ENCODE peak calls at places on chromosomes 3 and 15, in four cellular contexts. One of them, this sample, is unnamed.

GRCh38 chr3:159884661-159885402 is 103.8 kb upstream of the IL12A start:
- DNase-seq in lower lobe of right lung: no peak
- DNase-seq in K562: peak; percentile 18
- DNase-seq in sigmoid colon: no peak
- DNase-seq in this sample: no peak

GRCh38 chr15:27990411-27991338 is 108.4 kb downstream of the OCA2 start:
- DNase-seq in lower lobe of right lung: no peak
- DNase-seq in K562: no peak
- DNase-seq in sigmoid colon: no peak
- DNase-seq in this sample: no peak

GRCh38 chr15:91465696-91466095 is 365.6 kb downstream of the SV2B start:
- DNase-seq in K562: no peak
- DNase-seq in lower lobe of right lung: no peak
- DNase-seq in sigmoid colon: no peak
- DNase-seq in this sample: no peak

GRCh38 chr15:68798695-68799094 is 22.0 kb downstream of the ANP32A start:
- DNase-seq in lower lobe of right lung: no peak
- DNase-seq in K562: no peak
- DNase-seq in sigmoid colon: peak; percentile 37
- DNase-seq in this sample: no peak

GRCh38 chr3:31448035-31448881 is 84.5 kb upstream of the STT3B start:
- DNase-seq in lower lobe of right lung: peak; percentile 50
- DNase-seq in sigmoid colon: no peak
- DNase-seq in K562: no peak
- DNase-seq in this sample: no peak

GRCh38 chr15:64693134-64693533 is 82.3 kb downstream of the RBPMS2 start:
- DNase-seq in sigmoid colon: peak; percentile 88
- DNase-seq in lower lobe of right lung: no peak
- DNase-seq in K562: no peak
- DNase-seq in this sample: peak; percentile 82

GRCh38 chr15:45454825-45455224 is 67.7 kb downstream of the SLC30A4 start:
- DNase-seq in K562: no peak
- DNase-seq in sigmoid colon: peak; percentile 80
- DNase-seq in lower lobe of right lung: peak; percentile 88
- DNase-seq in this sample: peak; percentile 77

GRCh38 chr3:851098-851790 is 241.6 kb upstream of the CNTN6 start:
- DNase-seq in lower lobe of right lung: no peak
- DNase-seq in sigmoid colon: no peak
- DNase-seq in K562: no peak
- DNase-seq in this sample: no peak

GRCh38 chr3:139794469-139795265 is 116.9 kb upstream of the NMNAT3 start:
- DNase-seq in sigmoid colon: no peak
- DNase-seq in lower lobe of right lung: no peak
- DNase-seq in K562: no peak
- DNase-seq in this sample: no peak

GRCh38 chr3:140470962-140471361 is 206.9 kb upstream of the TRIM42 start:
- DNase-seq in K562: no peak
- DNase-seq in lower lobe of right lung: no peak
- DNase-seq in sigmoid colon: no peak
- DNase-seq in this sample: no peak

GRCh38 chr15:59329091-59329490 is 43.6 kb downstream of the MYO1E start:
- DNase-seq in sigmoid colon: no peak
- DNase-seq in K562: no peak
- DNase-seq in lower lobe of right lung: no peak
- DNase-seq in this sample: no peak

GRCh38 chr3:29426302-29427226 is 145.7 kb downstream of the RBMS3 start:
- DNase-seq in K562: no peak
- DNase-seq in lower lobe of right lung: no peak
- DNase-seq in sigmoid colon: no peak
- DNase-seq in this sample: no peak

GRCh38 chr3:78857494-78858111 is 910.2 kb downstream of the ROBO1 start:
- DNase-seq in lower lobe of right lung: no peak
- DNase-seq in sigmoid colon: no peak
- DNase-seq in K562: no peak
- DNase-seq in this sample: no peak

GRCh38 chr3:42632146-42632545 is 21.4 kb upstream of the ZBTB47 start:
- DNase-seq in sigmoid colon: no peak
- DNase-seq in lower lobe of right lung: no peak
- DNase-seq in K562: no peak
- DNase-seq in this sample: no peak

GRCh38 chr15:80780416-80781221 is 1.4 kb downstream of the CEMIP start:
- DNase-seq in lower lobe of right lung: peak; percentile 73
- DNase-seq in sigmoid colon: no peak
- DNase-seq in K562: peak; percentile 38
- DNase-seq in this sample: no peak

GRCh38 chr3:8529738-8530525 is 28.3 kb downstream of the LMCD1 start:
- DNase-seq in K562: no peak
- DNase-seq in lower lobe of right lung: no peak
- DNase-seq in sigmoid colon: no peak
- DNase-seq in this sample: no peak

GRCh38 chr3:10253731-10254130 is 5.5 kb downstream of the TATDN2 start:
- DNase-seq in lower lobe of right lung: no peak
- DNase-seq in K562: no peak
- DNase-seq in sigmoid colon: no peak
- DNase-seq in this sample: no peak

GRCh38 chr3:179258820-179259219 is 7.9 kb upstream of the KCNMB3 start:
- DNase-seq in K562: no peak
- DNase-seq in sigmoid colon: no peak
- DNase-seq in lower lobe of right lung: no peak
- DNase-seq in this sample: no peak

GRCh38 chr3:5517921-5518320 is 330.4 kb downstream of the EDEM1 start:
- DNase-seq in K562: no peak
- DNase-seq in lower lobe of right lung: no peak
- DNase-seq in sigmoid colon: no peak
- DNase-seq in this sample: no peak

GRCh38 chr15:58026051-58026450 is 39.5 kb downstream of the ALDH1A2 start:
- DNase-seq in K562: no peak
- DNase-seq in lower lobe of right lung: no peak
- DNase-seq in sigmoid colon: no peak
- DNase-seq in this sample: no peak

GRCh38 chr15:52787123-52787503 is 3.0 kb downstream of the ONECUT1 start:
- DNase-seq in K562: no peak
- DNase-seq in lower lobe of right lung: peak; percentile 35
- DNase-seq in sigmoid colon: no peak
- DNase-seq in this sample: no peak
- H3K4me1 ChIP-seq in K562: no peaks in the 10 kb centered on the region
- H3K4me1 ChIP-seq in lower lobe of right lung: peaks cover 34% of the 10 kb centered on the region
- H3K4me1 ChIP-seq in sigmoid colon: no peaks in the 10 kb centered on the region
- H3K4me1 ChIP-seq in this sample: peaks cover 36% of the 10 kb centered on the region

GRCh38 chr3:71453319-71453718 is 130.2 kb downstream of the FOXP1 start:
- DNase-seq in sigmoid colon: no peak
- DNase-seq in K562: no peak
- DNase-seq in lower lobe of right lung: no peak
- DNase-seq in this sample: no peak
- H3K4me3 ChIP-seq in sigmoid colon: no peak overlapping the region
- H3K4me3 ChIP-seq in K562: no peak overlapping the region
- H3K4me3 ChIP-seq in lower lobe of right lung: no peak overlapping the region
- H3K4me3 ChIP-seq in this sample: no peak overlapping the region

DNA sequence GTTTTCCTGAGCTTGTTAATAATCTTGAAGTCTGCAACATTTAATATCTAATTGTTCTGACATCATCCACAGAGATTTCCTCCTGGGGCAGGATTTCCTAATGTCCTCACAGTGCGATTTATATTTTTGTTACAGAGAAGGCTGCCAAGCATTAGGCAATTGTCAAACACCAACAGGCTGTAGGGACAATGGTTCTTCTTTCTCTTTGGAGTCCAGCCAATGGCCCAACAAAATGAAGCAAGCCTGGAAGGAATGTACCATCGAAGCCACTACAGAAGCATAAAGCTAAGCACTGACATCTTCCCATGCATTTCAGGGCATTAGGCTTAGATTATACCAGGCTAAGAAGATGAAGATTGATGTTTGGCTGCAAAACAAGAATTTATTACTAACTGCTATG is 173.0 kb upstream of the FRMD4B start:
- DNase-seq in sigmoid colon: peak; percentile 76
- DNase-seq in K562: no peak
- DNase-seq in lower lobe of right lung: no peak
- DNase-seq in this sample: no peak
- H3K27ac ChIP-seq in sigmoid colon: no peak overlapping the region
- H3K27ac ChIP-seq in K562: no peak overlapping the region
- H3K27ac ChIP-seq in lower lobe of right lung: no peak overlapping the region
- H3K27ac ChIP-seq in this sample: no peak overlapping the region

DNA sequence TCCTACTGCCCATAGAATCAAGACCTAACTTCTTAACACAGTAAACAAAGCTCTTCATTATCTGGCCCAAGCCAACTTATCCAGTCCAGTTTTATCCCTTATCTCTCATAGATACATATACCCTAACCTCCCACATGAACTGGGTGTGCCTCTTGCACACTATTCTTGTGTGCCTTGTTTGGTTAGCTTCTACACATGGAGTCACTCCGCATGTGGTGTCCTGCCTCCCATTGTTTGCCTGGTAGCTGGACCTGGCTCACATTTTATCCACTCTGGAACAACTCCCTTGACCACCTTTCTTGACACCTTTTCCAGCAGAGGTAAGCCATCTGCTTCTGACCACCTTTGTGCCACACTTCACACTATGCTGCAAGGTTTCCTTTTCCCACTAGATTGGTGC is 15.2 kb downstream of the TIPARP start:
- DNase-seq in K562: peak; percentile 16
- DNase-seq in sigmoid colon: no peak
- DNase-seq in lower lobe of right lung: no peak
- DNase-seq in this sample: no peak
- H3K4me1 ChIP-seq in K562: peaks cover 52% of the 10 kb centered on the region
- H3K4me1 ChIP-seq in sigmoid colon: no peaks in the 10 kb centered on the region
- H3K4me1 ChIP-seq in lower lobe of right lung: peaks cover 89% of the 10 kb centered on the region
- H3K4me1 ChIP-seq in this sample: peaks cover 12% of the 10 kb centered on the region

GRCh38 chr3:114451561-114452018 is 157.8 kb downstream of the TIGIT start:
- DNase-seq in K562: no peak
- DNase-seq in lower lobe of right lung: no peak
- DNase-seq in sigmoid colon: no peak
- DNase-seq in this sample: no peak
- H3K4me3 ChIP-seq in K562: no peak overlapping the region
- H3K4me3 ChIP-seq in lower lobe of right lung: peak overlapping the region; percentile 22
- H3K4me3 ChIP-seq in sigmoid colon: peak overlapping the region; percentile 14
- H3K4me3 ChIP-seq in this sample: peak overlapping the region; percentile 19

GRCh38 chr15:51401872-51402517 is 60.5 kb downstream of the GLDN start:
- DNase-seq in sigmoid colon: no peak
- DNase-seq in K562: peak; percentile 56
- DNase-seq in lower lobe of right lung: peak; percentile 67
- DNase-seq in this sample: no peak

GRCh38 chr15:51401065-51401780 is 59.8 kb downstream of the GLDN start:
- DNase-seq in K562: no peak
- DNase-seq in lower lobe of right lung: no peak
- DNase-seq in sigmoid colon: no peak
- DNase-seq in this sample: no peak

GRCh38 chr15:51403946-51404695 is 62.7 kb downstream of the GLDN start:
- DNase-seq in lower lobe of right lung: no peak
- DNase-seq in sigmoid colon: no peak
- DNase-seq in K562: no peak
- DNase-seq in this sample: peak; percentile 41

GRCh38 chr15:51405646-51406194 is 64.3 kb downstream of the GLDN start:
- DNase-seq in lower lobe of right lung: no peak
- DNase-seq in K562: no peak
- DNase-seq in sigmoid colon: no peak
- DNase-seq in this sample: no peak

DNA sequence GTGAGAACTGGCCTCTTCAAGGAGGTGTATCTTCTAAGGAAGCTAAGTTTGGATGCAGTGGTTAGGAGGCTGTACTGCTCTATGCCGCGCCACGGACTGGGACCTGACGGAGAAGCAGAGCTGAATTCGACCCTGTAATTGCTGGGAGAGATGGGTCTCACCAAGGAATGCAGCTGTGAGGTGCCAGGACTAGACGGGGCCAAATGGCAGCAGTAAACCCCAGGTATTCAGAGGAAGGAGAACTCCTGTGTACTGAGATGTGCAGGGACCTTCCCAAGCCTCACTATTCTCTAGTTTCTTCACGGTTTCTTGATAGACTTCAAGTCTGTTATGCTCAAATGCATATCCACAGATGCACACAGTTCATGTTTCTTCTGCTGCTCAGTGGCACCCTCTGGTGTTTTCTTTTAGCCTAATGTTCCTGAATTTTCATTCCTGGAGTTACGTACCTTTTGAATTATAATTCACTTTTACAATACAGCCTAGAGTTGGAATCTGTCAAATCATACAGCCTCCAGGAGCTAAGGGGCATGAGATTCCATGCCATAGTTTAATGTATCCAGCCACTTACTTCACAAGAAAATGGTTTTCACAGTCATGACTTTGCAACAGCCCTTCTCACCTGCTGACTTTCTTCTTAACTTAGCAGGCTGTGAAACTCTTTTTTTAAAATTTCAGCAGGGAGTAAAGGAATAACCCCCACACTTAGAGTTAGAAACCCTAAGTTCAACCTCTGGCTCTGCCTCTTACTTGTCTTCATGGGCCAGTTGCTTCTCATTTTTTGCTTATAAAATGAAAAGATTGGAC is 61.8 kb downstream of the GLDN start:
- DNase-seq in sigmoid colon: no peak
- DNase-seq in K562: peak; percentile 34
- DNase-seq in lower lobe of right lung: no peak
- DNase-seq in this sample: peak; percentile 25
- H3K27ac ChIP-seq in sigmoid colon: no peak overlapping the region
- H3K27ac ChIP-seq in K562: no peak overlapping the region
- H3K27ac ChIP-seq in lower lobe of right lung: no peak overlapping the region
- H3K27ac ChIP-seq in this sample: no peak overlapping the region

GRCh38 chr3:66110840-66111239 is 72.1 kb upstream of the MAGI1 start:
- DNase-seq in sigmoid colon: no peak
- DNase-seq in K562: no peak
- DNase-seq in lower lobe of right lung: no peak
- DNase-seq in this sample: no peak
- H3K4me1 ChIP-seq in sigmoid colon: no peaks in the 10 kb centered on the region
- H3K4me1 ChIP-seq in K562: no peaks in the 10 kb centered on the region
- H3K4me1 ChIP-seq in lower lobe of right lung: peaks cover 6% of the 10 kb centered on the region
- H3K4me1 ChIP-seq in this sample: no peaks in the 10 kb centered on the region

GRCh38 chr3:172634948-172635347 is 75.9 kb downstream of the NCEH1 start:
- DNase-seq in sigmoid colon: no peak
- DNase-seq in K562: no peak
- DNase-seq in lower lobe of right lung: no peak
- DNase-seq in this sample: no peak
- H3K4me3 ChIP-seq in sigmoid colon: no peak overlapping the region
- H3K4me3 ChIP-seq in K562: no peak overlapping the region
- H3K4me3 ChIP-seq in lower lobe of right lung: no peak overlapping the region
- H3K4me3 ChIP-seq in this sample: no peak overlapping the region

GRCh38 chr3:151109401-151109800 is 23.9 kb downstream of the MED12L start:
- DNase-seq in lower lobe of right lung: no peak
- DNase-seq in K562: no peak
- DNase-seq in sigmoid colon: no peak
- DNase-seq in this sample: no peak
- H3K27ac ChIP-seq in lower lobe of right lung: no peak overlapping the region
- H3K27ac ChIP-seq in K562: no peak overlapping the region
- H3K27ac ChIP-seq in sigmoid colon: no peak overlapping the region
- H3K27ac ChIP-seq in this sample: no peak overlapping the region

GRCh38 chr15:39270221-39270835 is 310.6 kb upstream of the THBS1 start:
- DNase-seq in K562: no peak
- DNase-seq in sigmoid colon: no peak
- DNase-seq in lower lobe of right lung: no peak
- DNase-seq in this sample: no peak
- H3K4me1 ChIP-seq in K562: no peaks in the 10 kb centered on the region
- H3K4me1 ChIP-seq in sigmoid colon: no peaks in the 10 kb centered on the region
- H3K4me1 ChIP-seq in lower lobe of right lung: no peaks in the 10 kb centered on the region
- H3K4me1 ChIP-seq in this sample: no peaks in the 10 kb centered on the region